ENCODE peak calls at places on chromosomes 4 and X, in nine cellular contexts. One of them, this sample, is unnamed.
A peak's percentile ranks its signal among the peaks of the same experiment; 100 is the strongest.

GRCh38 chr4:75845992-75846391 is 56.3 kb downstream of the PPEF2 start:
- DNase-seq in H54: no peak
- DNase-seq in stomach: no peak
- DNase-seq in tibial nerve: no peak
- DNase-seq in ovary: no peak
- DNase-seq in body of pancreas: no peak
- DNase-seq in breast epithelium: no peak
- DNase-seq in heart left ventricle: no peak
- DNase-seq in A549: no peak
- DNase-seq in this sample: no peak

GRCh38 chr4:4333265-4333706 is 43.2 kb downstream of the ZBTB49 start:
- DNase-seq in H54: peak; percentile 25
- DNase-seq in stomach: peak; percentile 49
- DNase-seq in tibial nerve: no peak
- DNase-seq in ovary: peak; percentile 37
- DNase-seq in body of pancreas: no peak
- DNase-seq in breast epithelium: peak; percentile 56
- DNase-seq in heart left ventricle: peak; percentile 57
- DNase-seq in A549: no peak
- DNase-seq in this sample: no peak

GRCh38 chr4:152975615-152976465 is 39.7 kb downstream of the FHDC1 start:
- DNase-seq in H54: no peak
- DNase-seq in stomach: no peak
- DNase-seq in tibial nerve: no peak
- DNase-seq in ovary: no peak
- DNase-seq in body of pancreas: no peak
- DNase-seq in breast epithelium: no peak
- DNase-seq in heart left ventricle: no peak
- DNase-seq in A549: no peak
- DNase-seq in this sample: no peak

GRCh38 chr4:57865264-57865663 is 755.1 kb upstream of the IGFBP7 start:
- DNase-seq in H54: no peak
- DNase-seq in stomach: no peak
- DNase-seq in tibial nerve: no peak
- DNase-seq in ovary: no peak
- DNase-seq in body of pancreas: no peak
- DNase-seq in breast epithelium: no peak
- DNase-seq in heart left ventricle: no peak
- DNase-seq in A549: no peak
- DNase-seq in this sample: no peak

GRCh38 chrX:30649859-30650258 is 3.4 kb upstream of the GK start:
- DNase-seq in H54: no peak
- DNase-seq in stomach: no peak
- DNase-seq in tibial nerve: no peak
- DNase-seq in ovary: no peak
- DNase-seq in body of pancreas: no peak
- DNase-seq in breast epithelium: no peak
- DNase-seq in heart left ventricle: no peak
- DNase-seq in A549: no peak
- DNase-seq in this sample: no peak

GRCh38 chr4:165580379-165580905 is 201.6 kb downstream of the CPE start:
- DNase-seq in H54: peak; percentile 18
- DNase-seq in stomach: no peak
- DNase-seq in tibial nerve: no peak
- DNase-seq in ovary: no peak
- DNase-seq in body of pancreas: no peak
- DNase-seq in breast epithelium: no peak
- DNase-seq in heart left ventricle: peak; percentile 21
- DNase-seq in A549: no peak
- DNase-seq in this sample: no peak

GRCh38 chrX:84339507-84340364 is 151.7 kb upstream of the RPS6KA6 start:
- DNase-seq in H54: no peak
- DNase-seq in stomach: no peak
- DNase-seq in tibial nerve: no peak
- DNase-seq in ovary: no peak
- DNase-seq in body of pancreas: no peak
- DNase-seq in breast epithelium: no peak
- DNase-seq in heart left ventricle: no peak
- DNase-seq in A549: peak; percentile 1
- DNase-seq in this sample: no peak

GRCh38 chr4:67785528-67785927 is 31.3 kb upstream of the GNRHR start:
- DNase-seq in H54: no peak
- DNase-seq in stomach: no peak
- DNase-seq in tibial nerve: no peak
- DNase-seq in ovary: no peak
- DNase-seq in body of pancreas: no peak
- DNase-seq in breast epithelium: no peak
- DNase-seq in heart left ventricle: no peak
- DNase-seq in A549: no peak
- DNase-seq in this sample: no peak

GRCh38 chr4:156734965-156735895 is 236.4 kb downstream of the PDGFC start:
- DNase-seq in H54: no peak
- DNase-seq in stomach: no peak
- DNase-seq in tibial nerve: no peak
- DNase-seq in ovary: no peak
- DNase-seq in body of pancreas: no peak
- DNase-seq in breast epithelium: no peak
- DNase-seq in heart left ventricle: no peak
- DNase-seq in A549: no peak
- DNase-seq in this sample: no peak

GRCh38 chr4:5710962-5711478 is at the start of gene EVC:
- DNase-seq in H54: peak; percentile 66
- DNase-seq in stomach: peak; percentile 62
- DNase-seq in tibial nerve: peak; percentile 67
- DNase-seq in ovary: peak; percentile 88
- DNase-seq in body of pancreas: peak; percentile 80
- DNase-seq in breast epithelium: peak; percentile 75
- DNase-seq in heart left ventricle: peak; percentile 86
- DNase-seq in A549: peak; percentile 69
- DNase-seq in this sample: no peak

GRCh38 chrX:21996872-21997271 is 35.3 kb upstream of the PHEX start:
- DNase-seq in H54: no peak
- DNase-seq in stomach: no peak
- DNase-seq in tibial nerve: peak; percentile 9
- DNase-seq in ovary: no peak
- DNase-seq in body of pancreas: no peak
- DNase-seq in breast epithelium: no peak
- DNase-seq in heart left ventricle: no peak
- DNase-seq in A549: no peak
- DNase-seq in this sample: no peak

GRCh38 chrX:18676470-18676869 is 4.6 kb upstream of the RS1 start:
- DNase-seq in H54: no peak
- DNase-seq in stomach: no peak
- DNase-seq in tibial nerve: no peak
- DNase-seq in ovary: peak; percentile 14
- DNase-seq in body of pancreas: peak; percentile 19
- DNase-seq in breast epithelium: no peak
- DNase-seq in heart left ventricle: no peak
- DNase-seq in A549: peak; percentile 50
- DNase-seq in this sample: no peak

GRCh38 chr4:119297795-119298194 is 24.1 kb downstream of the FABP2 start:
- DNase-seq in H54: no peak
- DNase-seq in stomach: no peak
- DNase-seq in tibial nerve: no peak
- DNase-seq in ovary: no peak
- DNase-seq in body of pancreas: no peak
- DNase-seq in breast epithelium: no peak
- DNase-seq in heart left ventricle: no peak
- DNase-seq in A549: no peak
- DNase-seq in this sample: no peak

GRCh38 chr4:119302073-119302832 is 19.7 kb downstream of the FABP2 start:
- DNase-seq in H54: no peak
- DNase-seq in stomach: no peak
- DNase-seq in tibial nerve: peak; percentile 27
- DNase-seq in ovary: no peak
- DNase-seq in body of pancreas: no peak
- DNase-seq in breast epithelium: no peak
- DNase-seq in heart left ventricle: no peak
- DNase-seq in A549: no peak
- DNase-seq in this sample: no peak

GRCh38 chr4:119300072-119300387 is 21.9 kb downstream of the FABP2 start:
- DNase-seq in H54: no peak
- DNase-seq in stomach: peak; percentile 33
- DNase-seq in tibial nerve: peak; percentile 56
- DNase-seq in ovary: peak; percentile 54
- DNase-seq in body of pancreas: peak; percentile 60
- DNase-seq in breast epithelium: peak; percentile 53
- DNase-seq in heart left ventricle: peak; percentile 54
- DNase-seq in A549: peak; percentile 10
- DNase-seq in this sample: no peak

GRCh38 chr4:119300388-119301131 is 21.4 kb downstream of the FABP2 start:
- DNase-seq in H54: peak; percentile 60
- DNase-seq in stomach: peak; percentile 97
- DNase-seq in tibial nerve: peak; percentile 88
- DNase-seq in ovary: peak; percentile 93
- DNase-seq in body of pancreas: peak; percentile 98
- DNase-seq in breast epithelium: peak; percentile 97
- DNase-seq in heart left ventricle: peak; percentile 94
- DNase-seq in A549: peak; percentile 66
- DNase-seq in this sample: no peak

GRCh38 chr4:119299221-119300071 is 22.5 kb downstream of the FABP2 start:
- DNase-seq in H54: no peak
- DNase-seq in stomach: no peak
- DNase-seq in tibial nerve: no peak
- DNase-seq in ovary: no peak
- DNase-seq in body of pancreas: no peak
- DNase-seq in breast epithelium: no peak
- DNase-seq in heart left ventricle: no peak
- DNase-seq in A549: no peak
- DNase-seq in this sample: no peak
- TF ChIP-seq POLR2A in H54: no peak
- TF ChIP-seq POLR2A in stomach: no peak
- TF ChIP-seq POLR2A in tibial nerve: no peak
- TF ChIP-seq POLR2A in ovary: no peak
- TF ChIP-seq POLR2A in body of pancreas: no peak
- TF ChIP-seq POLR2A in breast epithelium: no peak
- TF ChIP-seq POLR2A in heart left ventricle: no peak
- TF ChIP-seq POLR2A in A549: no peak
- TF ChIP-seq POLR2A in this sample: no peak

GRCh38 chr4:38664704-38665401 is 854 bp downstream of the KLF3 start:
- DNase-seq in H54: no peak
- DNase-seq in stomach: peak; percentile 69
- DNase-seq in tibial nerve: peak; percentile 43
- DNase-seq in ovary: peak; percentile 88
- DNase-seq in body of pancreas: peak; percentile 79
- DNase-seq in breast epithelium: peak; percentile 60
- DNase-seq in heart left ventricle: peak; percentile 78
- DNase-seq in A549: no peak
- DNase-seq in this sample: no peak

GRCh38 chr4:38661371-38661770 is 2.6 kb upstream of the KLF3 start:
- DNase-seq in H54: no peak
- DNase-seq in stomach: no peak
- DNase-seq in tibial nerve: no peak
- DNase-seq in ovary: no peak
- DNase-seq in body of pancreas: no peak
- DNase-seq in breast epithelium: no peak
- DNase-seq in heart left ventricle: no peak
- DNase-seq in A549: no peak
- DNase-seq in this sample: no peak

GRCh38 chr4:38663801-38664703 is at the start of gene KLF3:
- DNase-seq in H54: peak; percentile 63
- DNase-seq in stomach: peak; percentile 96
- DNase-seq in tibial nerve: peak; percentile 83
- DNase-seq in ovary: peak; percentile 93
- DNase-seq in body of pancreas: peak; percentile 96
- DNase-seq in breast epithelium: peak; percentile 88
- DNase-seq in heart left ventricle: peak; percentile 95
- DNase-seq in A549: peak; percentile 63
- DNase-seq in this sample: peak; percentile 70

GRCh38 chr4:38660838-38661237 is 3.2 kb upstream of the KLF3 start:
- DNase-seq in H54: no peak
- DNase-seq in stomach: no peak
- DNase-seq in tibial nerve: no peak
- DNase-seq in ovary: no peak
- DNase-seq in body of pancreas: no peak
- DNase-seq in breast epithelium: no peak
- DNase-seq in heart left ventricle: no peak
- DNase-seq in A549: no peak
- DNase-seq in this sample: no peak

DNA sequence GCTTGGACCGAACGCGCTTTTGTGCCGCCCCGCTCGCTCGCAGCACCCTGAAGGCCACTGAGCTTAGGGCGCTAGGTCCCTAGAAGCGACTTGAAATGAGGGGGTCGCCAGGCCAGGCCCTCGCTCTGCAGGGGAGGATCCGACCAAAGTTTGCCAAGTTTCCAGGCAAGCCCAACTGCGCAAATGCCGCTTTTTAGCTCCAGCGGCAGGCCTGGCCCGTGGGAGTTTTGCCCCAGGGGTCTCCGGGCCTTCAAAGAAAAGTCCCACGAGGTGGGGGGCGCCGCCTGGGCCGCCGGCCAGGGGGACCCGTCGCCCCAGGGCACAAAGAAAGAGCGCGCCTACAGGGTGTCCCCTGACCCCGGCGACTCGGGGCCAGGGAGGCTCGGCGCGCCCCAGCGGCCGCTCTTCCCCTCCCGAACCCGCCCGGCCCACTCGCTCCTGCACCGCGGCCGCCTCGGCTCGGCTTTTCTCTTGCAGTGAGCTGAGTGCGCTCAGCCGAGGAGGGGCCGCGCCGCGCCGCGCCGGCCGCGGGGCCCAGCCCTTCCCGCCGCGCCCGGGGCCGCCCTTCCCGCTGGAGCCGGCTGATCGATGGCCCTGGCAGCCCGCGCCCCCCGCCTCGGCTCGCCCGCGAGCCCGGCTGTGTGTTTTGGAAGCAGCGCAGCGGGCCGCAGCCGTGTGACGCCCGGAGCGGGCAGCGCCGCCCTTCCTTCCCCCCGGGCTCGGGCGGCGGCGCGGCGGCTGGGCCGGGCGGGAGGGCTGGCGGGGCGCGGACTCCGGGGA is 788 bp upstream of the KLF3 start:
- DNase-seq in H54: no peak
- DNase-seq in stomach: peak; percentile 34
- DNase-seq in tibial nerve: no peak
- DNase-seq in ovary: peak; percentile 78
- DNase-seq in body of pancreas: peak; percentile 47
- DNase-seq in breast epithelium: peak; percentile 55
- DNase-seq in heart left ventricle: no peak
- DNase-seq in A549: peak; percentile 25
- DNase-seq in this sample: peak; percentile 50
- TF ChIP-seq POLR2A in H54: peak; percentile 86
- TF ChIP-seq POLR2A in stomach: no peak
- TF ChIP-seq POLR2A in tibial nerve: peak; percentile 71
- TF ChIP-seq POLR2A in ovary: peak; percentile 66
- TF ChIP-seq POLR2A in body of pancreas: peak; percentile 15
- TF ChIP-seq POLR2A in breast epithelium: no peak
- TF ChIP-seq POLR2A in heart left ventricle: no peak
- TF ChIP-seq POLR2A in A549: peak; percentile 45
- TF ChIP-seq POLR2A in this sample: peak; percentile 80

GRCh38 chrX:81201692-81202412 is at the start of the genes HMGN5 and SH3BGRL:
- DNase-seq in H54: peak; percentile 25
- DNase-seq in stomach: peak; percentile 78
- DNase-seq in tibial nerve: peak; percentile 64
- DNase-seq in ovary: peak; percentile 82
- DNase-seq in body of pancreas: peak; percentile 93
- DNase-seq in breast epithelium: peak; percentile 70
- DNase-seq in heart left ventricle: peak; percentile 78
- DNase-seq in A549: peak; percentile 56
- DNase-seq in this sample: peak; percentile 8
- TF ChIP-seq POLR2A in H54: peak; percentile 38
- TF ChIP-seq POLR2A in stomach: no peak
- TF ChIP-seq POLR2A in tibial nerve: peak; percentile 42
- TF ChIP-seq POLR2A in ovary: no peak
- TF ChIP-seq POLR2A in body of pancreas: no peak
- TF ChIP-seq POLR2A in breast epithelium: no peak
- TF ChIP-seq POLR2A in heart left ventricle: no peak
- TF ChIP-seq POLR2A in A549: peak; percentile 22
- TF ChIP-seq POLR2A in this sample: no peak

GRCh38 chr4:145618912-145619638 is at the start of gene MMAA:
- DNase-seq in H54: peak; percentile 83
- DNase-seq in stomach: peak; percentile 94
- DNase-seq in tibial nerve: peak; percentile 91
- DNase-seq in ovary: peak; percentile 97
- DNase-seq in body of pancreas: peak; percentile 95
- DNase-seq in breast epithelium: peak; percentile 95
- DNase-seq in heart left ventricle: peak; percentile 96
- DNase-seq in A549: peak; percentile 74
- DNase-seq in this sample: peak; percentile 77
- TF ChIP-seq POLR2A in H54: peak; percentile 95
- TF ChIP-seq POLR2A in stomach: peak; percentile 93
- TF ChIP-seq POLR2A in tibial nerve: peak; percentile 94
- TF ChIP-seq POLR2A in ovary: peak; percentile 91
- TF ChIP-seq POLR2A in body of pancreas: peak; percentile 90
- TF ChIP-seq POLR2A in breast epithelium: peak; percentile 96
- TF ChIP-seq POLR2A in heart left ventricle: peak; percentile 50
- TF ChIP-seq POLR2A in A549: peak; percentile 90
- TF ChIP-seq POLR2A in this sample: no peak

This sample was measured in esophagus squamous epithelium.